ENCODE peak calls at places on chromosomes 6 and 20, in ten cellular contexts. Y, H, I, W, A, X, P, Q, F and E are unnamed samples.

GRCh38 chr6:4491501-4492260 is 284.5 kb upstream of the CDYL start:
- DNase-seq in Y (no peak), H (no peak), I (no peak), W (no peak), A (no peak), X (peak), P (no peak), Q (no peak), F (no peak), E (no peak)

GRCh38 chr20:5008743-5009142 is 7.4 kb upstream of the SLC23A2 start:
- DNase-seq in Y (no peak), H (peak), I (no peak), W (no peak), A (no peak), X (peak), P (no peak), Q (no peak), F (no peak), E (no peak)

GRCh38 chr20:1827974-1828785 is 67.0 kb upstream of the SIRPA start:
- DNase-seq in Y (no peak), H (peak), I (peak), W (peak), A (peak), X (peak), P (no peak), Q (no peak), F (no peak), E (no peak)

GRCh38 chr6:684831-685636 is 7.9 kb downstream of the EXOC2 start:
- DNase-seq in Y (peak), H (peak), I (no peak), W (no peak), A (no peak), X (peak), P (no peak), Q (no peak), F (no peak), E (peak)

GRCh38 chr6:147507162-147508072 is 1.1 kb upstream of the SAMD5 start:
- DNase-seq in Y (no peak), H (peak), I (peak), W (no peak), A (peak), X (peak), P (peak), Q (no peak), F (no peak), E (peak)

GRCh38 chr20:31549513-31549880 is 35.3 kb downstream of the HM13 start:
- DNase-seq in Y (no peak), H (no peak), I (no peak), W (no peak), A (no peak), X (peak), P (no peak), Q (no peak), F (no peak), E (no peak)

GRCh38 chr20:63895886-63896135 is 885 bp downstream of the DNAJC5 start:
- DNase-seq in Y (peak), H (peak), I (no peak), W (no peak), A (no peak), X (peak), P (no peak), Q (no peak), F (peak), E (no peak)

GRCh38 chr6:52995913-52996685 is 1.0 kb upstream of the GSTA4 start:
- DNase-seq in Y (peak), H (peak), I (peak), W (peak), A (peak), X (peak), P (peak), Q (peak), F (peak), E (no peak)

GRCh38 chr20:62832212-62832922 is 15.5 kb downstream of the COL9A3 start:
- DNase-seq in Y (no peak), H (peak), I (no peak), W (peak), A (no peak), X (no peak), P (no peak), Q (no peak), F (peak), E (peak)

DNA sequence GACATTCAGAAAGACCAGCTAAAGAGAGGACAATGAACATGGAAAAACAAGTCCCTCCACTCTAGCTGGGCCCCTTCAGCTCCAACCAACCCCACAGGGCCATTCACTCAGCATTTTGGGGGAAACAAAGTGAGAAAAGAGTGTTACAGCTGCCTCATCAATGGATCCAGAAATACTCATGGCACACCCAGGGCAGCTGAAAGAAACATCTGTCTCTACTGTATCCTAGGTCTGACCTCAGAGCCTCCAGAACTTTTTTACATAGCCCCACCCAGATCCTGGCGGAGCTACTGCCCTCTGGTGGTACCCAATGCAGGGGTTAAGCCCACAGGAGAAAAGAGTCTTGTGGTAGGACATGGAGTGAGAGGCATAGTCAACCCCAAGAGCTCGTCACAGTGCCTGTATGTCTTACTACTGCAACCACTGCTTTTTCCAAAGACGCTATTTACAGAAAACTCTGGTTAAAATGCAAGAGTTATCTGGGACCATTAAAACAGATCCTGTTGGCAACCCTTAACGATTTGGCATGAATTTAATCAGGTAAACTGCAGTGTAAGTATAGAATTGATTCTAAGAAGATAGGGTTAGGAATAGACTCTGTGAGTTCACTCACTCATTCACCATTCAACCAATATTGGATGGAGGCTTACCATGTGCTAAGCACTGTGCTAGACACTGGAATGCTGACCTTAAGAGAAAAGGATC is 37.4 kb upstream of the FAM83C start:
- DNase-seq in Y (peak), H (peak), I (peak), W (no peak), A (no peak), X (peak), P (peak), Q (no peak), F (peak), E (peak)
- TF ChIP-seq CTCF in Y (peak), H (peak), I (peak), W (no peak), A (peak), X (peak), P (peak), Q (no peak), F (peak), E (peak)

GRCh38 chr6:51494342-51494741 is 593.1 kb downstream of the PKHD1 start:
- DNase-seq in Y (no peak), H (no peak), I (no peak), W (no peak), A (no peak), X (peak), P (no peak), Q (no peak), F (no peak), E (no peak)
- TF ChIP-seq CTCF in Y (no peak), H (no peak), I (peak), W (peak), A (no peak), X (peak), P (peak), Q (no peak), F (no peak), E (no peak)

DNA sequence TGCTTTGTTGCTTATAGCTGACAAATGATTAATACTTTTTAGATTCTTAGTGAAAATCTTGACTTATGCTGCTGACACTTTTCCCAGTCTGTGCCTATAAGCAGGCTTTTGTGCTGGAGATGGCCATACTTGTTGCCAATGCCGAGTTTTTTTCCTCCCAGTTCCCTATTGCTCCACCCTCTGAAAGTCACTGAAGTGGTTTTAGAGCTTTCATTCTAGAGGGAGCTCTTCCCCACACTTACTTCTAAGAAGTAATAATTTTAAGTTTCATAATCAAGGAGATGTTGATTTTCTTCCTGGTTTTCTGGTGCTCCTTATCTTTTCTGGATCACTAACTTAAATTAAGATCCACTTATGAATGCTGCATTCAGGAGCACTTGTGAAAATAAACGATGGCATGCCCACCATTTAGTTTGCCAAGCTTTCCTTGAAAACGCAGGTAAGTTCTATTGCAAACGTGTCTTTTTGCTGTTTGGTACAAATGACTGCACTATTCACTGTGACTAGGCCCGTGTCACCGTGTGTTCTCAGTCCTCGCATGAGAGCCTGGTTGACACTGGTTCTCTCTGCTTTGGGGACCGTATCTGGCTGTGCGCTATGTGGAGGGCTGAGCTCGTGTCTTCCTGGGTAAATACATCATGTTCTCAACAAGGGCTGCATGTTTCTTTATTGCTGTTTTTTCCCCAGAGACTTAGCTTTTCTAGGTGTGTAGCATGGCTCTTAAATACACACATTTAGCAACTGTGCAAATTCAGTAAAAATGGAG is 50.2 kb downstream of the GFRA4 start:
- DNase-seq in Y (peak), H (no peak), I (no peak), W (no peak), A (no peak), X (peak), P (no peak), Q (no peak), F (no peak), E (no peak)
- TF ChIP-seq CTCF in Y (peak), H (no peak), I (no peak), W (no peak), A (no peak), X (peak), P (no peak), Q (no peak), F (peak), E (no peak)

GRCh38 chr6:36978687-36979086 is 7.3 kb downstream of the MTCH1 start:
- DNase-seq in Y (peak), H (no peak), I (no peak), W (no peak), A (no peak), X (no peak), P (no peak), Q (no peak), F (no peak), E (no peak)

GRCh38 chr6:36976005-36976261 is 10.1 kb downstream of the MTCH1 start:
- DNase-seq in Y (no peak), H (no peak), I (no peak), W (no peak), A (no peak), X (no peak), P (no peak), Q (no peak), F (no peak), E (no peak)

GRCh38 chr6:36976509-36976908 is 9.5 kb downstream of the MTCH1 start:
- DNase-seq in Y (no peak), H (no peak), I (no peak), W (no peak), A (no peak), X (no peak), P (no peak), Q (no peak), F (no peak), E (no peak)

GRCh38 chr6:36976931-36977330 is 9.1 kb downstream of the MTCH1 start:
- DNase-seq in Y (no peak), H (no peak), I (no peak), W (no peak), A (no peak), X (no peak), P (no peak), Q (no peak), F (no peak), E (no peak)

GRCh38 chr6:36977470-36977941 is 8.5 kb downstream of the MTCH1 start:
- DNase-seq in Y (no peak), H (no peak), I (no peak), W (no peak), A (no peak), X (no peak), P (no peak), Q (no peak), F (peak), E (peak)
- TF ChIP-seq CTCF in Y (peak), H (no peak), I (peak), W (peak), A (peak), X (peak), P (peak), Q (no peak), F (peak), E (peak)

DNA sequence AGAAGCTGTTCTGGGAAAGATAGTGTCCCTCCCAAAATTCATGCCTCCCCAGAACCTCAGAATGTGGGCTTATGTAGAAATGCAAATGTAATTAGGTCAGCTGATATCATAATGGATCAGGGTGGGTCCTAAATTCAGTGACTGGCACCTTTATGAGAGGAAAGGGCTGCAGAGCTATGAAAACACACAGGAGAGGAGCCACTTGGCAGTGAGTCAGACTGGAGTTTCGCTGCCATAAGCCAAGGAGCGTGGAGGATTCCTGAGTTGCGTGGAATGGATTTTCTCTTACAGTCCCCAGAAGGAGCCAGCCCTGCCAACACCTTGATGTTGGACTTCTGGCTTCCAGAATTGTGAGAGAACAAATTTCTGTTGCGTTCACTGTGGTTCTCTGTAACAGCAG is 249.8 kb upstream of the PMEPA1 start:
- DNase-seq in Y (no peak), H (no peak), I (no peak), W (no peak), A (no peak), X (no peak), P (no peak), Q (no peak), F (no peak), E (no peak)
- TF ChIP-seq CTCF in Y (no peak), H (no peak), I (no peak), W (no peak), A (no peak), X (no peak), P (no peak), Q (no peak), F (no peak), E (no peak)